ENCODE peak calls at places on chromosome 11, in four cellular contexts. C, X, S and I are unnamed samples.
A peak's percentile ranks its signal among the peaks of the same experiment; 100 is the strongest.

GRCh38 chr11:62805991-62806441 is 776 bp upstream of the NXF1 start:
- DNase-seq in X (no peak), S (peak; percentile 16), C (no peak), I (no peak)

GRCh38 chr11:46361283-46362145 is 14.3 kb downstream of the DGKZ start:
- DNase-seq in S (peak; percentile 63), X (no peak), C (no peak), I (peak; percentile 63)

GRCh38 chr11:18368236-18368635 is 26.1 kb upstream of the LDHA start:
- DNase-seq in C (no peak), S (peak; percentile 50), X (no peak), I (no peak)

GRCh38 chr11:1211838-1212237 is 11.0 kb upstream of the MUC5B start:
- DNase-seq in X (no peak), C (no peak), S (no peak), I (no peak)

GRCh38 chr11:10455637-10456487 is 798 bp downstream of the AMPD3 start:
- DNase-seq in C (peak; percentile 70), S (peak; percentile 67), X (peak; percentile 61), I (peak; percentile 62)

GRCh38 chr11:70498976-70499801 is 100.9 kb downstream of the CTTN start:
- DNase-seq in C (no peak), X (peak; percentile 35), S (no peak), I (peak; percentile 4)

GRCh38 chr11:118872403-118872821 is 11.3 kb upstream of the CXCR5 start:
- DNase-seq in S (no peak), C (no peak), X (no peak), I (no peak)

GRCh38 chr11:19076744-19077589 is 16.4 kb upstream of the MRGPRX2 start:
- DNase-seq in S (peak; percentile 62), X (peak; percentile 52), C (peak; percentile 70), I (peak; percentile 36)

GRCh38 chr11:7981758-7982157 is 5.4 kb upstream of the EIF3F start:
- DNase-seq in X (no peak), S (no peak), C (no peak), I (no peak)

GRCh38 chr11:107713009-107713408 is 1.2 kb upstream of the SLN start:
- DNase-seq in C (no peak), S (no peak), X (no peak), I (no peak)

GRCh38 chr11:44324787-44325525 is 15.0 kb upstream of the ALX4 start:
- DNase-seq in X (peak; percentile 23), S (no peak), C (no peak), I (no peak)

GRCh38 chr11:70201876-70202861 is 927 bp upstream of the FADD start:
- DNase-seq in X (no peak), C (no peak), S (peak; percentile 74), I (no peak)

GRCh38 chr11:2413735-2414579 is 13.4 kb downstream of the TSSC4 start:
- DNase-seq in S (no peak), X (no peak), C (no peak), I (no peak)

GRCh38 chr11:134579709-134580634 is 167.9 kb upstream of the B3GAT1 start:
- DNase-seq in C (peak; percentile 38), S (no peak), X (no peak), I (peak; percentile 45)

GRCh38 chr11:30499940-30500339 is 86.2 kb downstream of the MPPED2 start:
- DNase-seq in S (no peak), X (no peak), C (no peak), I (no peak)

GRCh38 chr11:114075343-114075610 is 15.8 kb downstream of the ZBTB16 start:
- DNase-seq in X (no peak), C (no peak), S (no peak), I (no peak)

GRCh38 chr11:8362899-8363298 is 99.2 kb upstream of the LMO1 start:
- DNase-seq in X (no peak), C (no peak), S (no peak), I (no peak)

GRCh38 chr11:63613517-63614135 is 607 bp downstream of the PLAAT3 start:
- DNase-seq in X (peak; percentile 44), C (peak; percentile 44), S (peak; percentile 48), I (peak; percentile 15)

GRCh38 chr11:66632952-66633351 is 5.6 kb upstream of the RBM4 start:
- DNase-seq in S (no peak), X (no peak), C (no peak), I (no peak)

GRCh38 chr11:1820463-1821325 is 14.1 kb upstream of the SYT8 start:
- DNase-seq in S (peak; percentile 68), C (no peak), X (peak; percentile 50), I (no peak)

GRCh38 chr11:6566704-6567370 is 36.6 kb downstream of the RRP8 start:
- DNase-seq in S (no peak), X (no peak), C (no peak), I (no peak)

GRCh38 chr11:3841426-3842304 is 906 bp upstream of the RHOG start:
- DNase-seq in X (peak; percentile 88), C (peak; percentile 89), S (peak; percentile 91), I (peak; percentile 80)

GRCh38 chr11:129814244-129814992 is 1.2 kb upstream of the TMEM45B start:
- DNase-seq in S (no peak), C (no peak), X (peak; percentile 96), I (peak; percentile 68)

GRCh38 chr11:32079511-32079910 is 11.4 kb upstream of the RCN1 start:
- DNase-seq in X (no peak), C (no peak), S (no peak), I (no peak)

GRCh38 chr11:31487848-31488247 is 21.6 kb downstream of the IMMP1L start:
- DNase-seq in S (peak; percentile 81), C (no peak), X (no peak), I (peak; percentile 14)

GRCh38 chr11:20601221-20601914 is 2.0 kb downstream of the SLC6A5 start:
- DNase-seq in X (no peak), S (no peak), C (no peak), I (no peak)

GRCh38 chr11:47886096-47886495 is 37.9 kb upstream of the NUP160 start:
- DNase-seq in C (no peak), X (no peak), S (peak; percentile 87), I (no peak)
- H3K4me1 ChIP-seq in C (no peaks in the 10 kb centered on the region), X (no peaks in the 10 kb centered on the region), S (no peaks in the 10 kb centered on the region), I (no peaks in the 10 kb centered on the region)

GRCh38 chr11:78830277-78830676 is 255.6 kb upstream of the NARS2 start:
- DNase-seq in X (no peak), C (no peak), S (no peak), I (no peak)

GRCh38 chr11:78834886-78835285 is 260.2 kb upstream of the NARS2 start:
- DNase-seq in X (no peak), S (no peak), C (no peak), I (no peak)

GRCh38 chr11:78831571-78831970 is 256.9 kb upstream of the NARS2 start:
- DNase-seq in X (no peak), C (no peak), S (no peak), I (no peak)

GRCh38 chr11:78833237-78833636 is 258.6 kb upstream of the NARS2 start:
- DNase-seq in C (no peak), X (no peak), S (no peak), I (no peak)

GRCh38 chr11:78832226-78832947 is 257.7 kb upstream of the NARS2 start:
- DNase-seq in S (peak; percentile 43), C (no peak), X (no peak), I (no peak)
- TF ChIP-seq CTCF in S (peak; percentile 38), C (no peak), X (peak; percentile 22), I (peak; percentile 48)

DNA sequence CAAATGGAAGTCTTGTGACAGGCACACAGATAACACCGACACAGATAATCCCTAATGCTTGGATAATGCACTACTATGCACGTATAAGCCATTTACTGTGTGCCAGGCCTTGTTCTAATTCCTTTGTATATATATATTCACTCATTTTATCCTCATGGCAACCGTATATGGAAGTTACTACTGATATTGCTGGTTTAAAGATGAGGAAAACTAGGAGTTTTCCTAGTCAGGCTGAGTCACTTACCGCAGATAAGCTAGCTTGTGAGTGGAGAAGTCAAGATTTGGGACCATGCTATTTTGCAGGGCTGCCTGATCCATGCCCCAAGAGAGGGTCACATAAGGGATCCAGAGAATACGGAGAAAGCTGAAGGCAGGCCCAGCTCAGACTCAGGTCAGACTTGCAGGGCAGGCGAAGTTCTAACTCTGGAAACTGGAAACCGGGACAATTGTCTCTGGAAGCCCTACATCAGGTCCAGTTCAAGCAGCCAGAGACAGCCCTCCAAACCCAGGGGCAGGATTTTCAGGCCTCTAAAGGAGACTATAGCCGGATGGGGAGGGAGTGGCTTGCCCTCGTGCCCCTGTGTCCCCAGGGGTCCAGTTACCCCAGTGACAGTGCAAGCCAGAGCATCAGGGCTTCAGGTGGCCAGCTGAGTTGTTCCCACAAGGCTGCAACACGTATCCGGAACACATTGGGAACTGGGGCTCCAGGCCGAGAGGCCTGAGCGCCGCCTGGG is 534.8 kb downstream of the INSC start:
- DNase-seq in C (no peak), S (peak; percentile 65), X (no peak), I (no peak)
- H3K4me1 ChIP-seq in C (peaks cover 11% of the 10 kb centered on the region), S (no peaks in the 10 kb centered on the region), X (peaks cover 29% of the 10 kb centered on the region), I (peaks cover 8% of the 10 kb centered on the region)

GRCh38 chr11:33970984-33971466 is 79.1 kb upstream of the LMO2 start:
- DNase-seq in S (peak; percentile 77), C (peak; percentile 30), X (peak; percentile 70), I (peak; percentile 43)
- TF ChIP-seq CTCF in S (peak; percentile 76), C (peak; percentile 58), X (peak; percentile 60), I (peak; percentile 71)

DNA sequence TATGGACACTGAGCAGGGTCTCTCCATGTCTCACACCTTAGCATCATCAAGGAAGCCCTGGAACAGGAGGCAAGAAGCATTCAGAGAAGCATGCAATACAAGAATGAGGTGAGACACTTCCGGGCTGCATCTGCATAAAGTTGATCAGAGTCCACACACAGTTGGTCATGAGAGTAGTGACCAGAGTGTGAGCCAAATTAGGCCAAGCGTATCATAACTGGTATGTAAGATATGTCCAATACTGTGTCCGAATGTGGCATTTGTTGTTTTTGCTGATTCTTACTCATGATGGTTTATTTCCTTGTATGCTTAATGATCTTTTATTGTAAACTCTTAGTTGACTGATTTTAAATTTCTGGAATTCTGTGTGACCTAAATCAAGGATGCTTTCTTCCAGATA is 315.7 kb downstream of the INSC start:
- DNase-seq in X (no peak), C (no peak), S (no peak), I (no peak)
- H3K4me1 ChIP-seq in X (no peaks in the 10 kb centered on the region), C (no peaks in the 10 kb centered on the region), S (no peaks in the 10 kb centered on the region), I (no peaks in the 10 kb centered on the region)

GRCh38 chr11:85180528-85180927 is 446.6 kb downstream of the DLG2 start:
- DNase-seq in S (no peak), X (no peak), C (no peak), I (no peak)

GRCh38 chr11:85187992-85188391 is 439.2 kb downstream of the DLG2 start:
- DNase-seq in C (no peak), X (no peak), S (no peak), I (no peak)

DNA sequence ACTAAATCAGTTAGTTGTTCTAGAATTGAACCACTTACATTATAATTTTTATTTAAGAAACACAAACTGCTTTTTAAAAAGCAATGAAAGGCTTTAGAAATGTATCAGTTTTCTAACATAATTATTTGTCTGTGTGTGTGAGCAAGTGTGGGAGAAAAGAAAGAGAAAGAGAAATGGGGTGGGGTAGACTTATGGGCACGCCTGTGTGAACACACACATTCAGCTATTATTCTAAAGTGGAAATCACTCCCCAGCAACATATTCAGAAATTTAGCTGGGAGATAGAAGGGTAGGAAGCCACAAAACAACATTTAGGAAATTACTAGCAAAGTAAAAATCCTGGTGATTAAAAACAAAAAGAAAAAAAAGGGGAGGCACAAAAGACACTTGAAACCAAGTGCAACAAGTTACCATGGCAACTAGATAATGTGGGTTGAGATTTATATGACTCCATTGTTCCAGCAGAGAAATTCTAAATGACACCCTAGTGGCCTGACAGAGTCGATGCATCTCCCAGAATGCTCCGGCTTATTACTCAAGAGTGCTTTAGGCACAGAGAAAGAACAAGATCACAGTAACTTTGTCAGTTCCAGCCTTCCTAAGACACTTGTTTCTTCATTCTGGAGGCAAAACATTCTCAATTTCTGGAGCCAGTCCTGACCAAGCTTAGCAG is 444.6 kb downstream of the DLG2 start:
- DNase-seq in S (no peak), X (peak; percentile 61), C (no peak), I (no peak)
- TF ChIP-seq CTCF in S (no peak), X (peak; percentile 80), C (no peak), I (peak; percentile 25)